ENCODE peak calls at places on chromosome 18, in seven cellular contexts. One of them, this sample, is unnamed.

GRCh38 chr18:10455726-10456453 is 1.5 kb downstream of the APCDD1 start:
- DNase-seq in activated T-helper 9 cell treated with anti-CD3 and anti-CD28 coated beads, Interleukin-2, amount 50 U/mL, for 16 hours: no peak
- DNase-seq in occipital lobe: no peak
- DNase-seq in HEK293T: no peak
- DNase-seq in naive thymus-derived CD8-positive, alpha-beta T cell: no peak
- DNase-seq in lower lobe of right lung: no peak
- DNase-seq in astrocyte of the hippocampus: no peak
- DNase-seq in this sample: peak; percentile 46

GRCh38 chr18:38539373-38539772 is 973.8 kb upstream of the CELF4 start:
- DNase-seq in activated T-helper 9 cell treated with anti-CD3 and anti-CD28 coated beads, Interleukin-2, amount 50 U/mL, for 16 hours: no peak
- DNase-seq in occipital lobe: no peak
- DNase-seq in HEK293T: no peak
- DNase-seq in naive thymus-derived CD8-positive, alpha-beta T cell: no peak
- DNase-seq in lower lobe of right lung: no peak
- DNase-seq in astrocyte of the hippocampus: no peak
- DNase-seq in this sample: peak; percentile 40

GRCh38 chr18:42033137-42033810 is 78.2 kb downstream of the PIK3C3 start:
- DNase-seq in activated T-helper 9 cell treated with anti-CD3 and anti-CD28 coated beads, Interleukin-2, amount 50 U/mL, for 16 hours: no peak
- DNase-seq in occipital lobe: no peak
- DNase-seq in HEK293T: no peak
- DNase-seq in naive thymus-derived CD8-positive, alpha-beta T cell: no peak
- DNase-seq in lower lobe of right lung: no peak
- DNase-seq in astrocyte of the hippocampus: no peak
- DNase-seq in this sample: no peak

GRCh38 chr18:35478520-35479435 is 19.0 kb downstream of the INO80C start:
- DNase-seq in activated T-helper 9 cell treated with anti-CD3 and anti-CD28 coated beads, Interleukin-2, amount 50 U/mL, for 16 hours: no peak
- DNase-seq in occipital lobe: no peak
- DNase-seq in HEK293T: no peak
- DNase-seq in naive thymus-derived CD8-positive, alpha-beta T cell: no peak
- DNase-seq in lower lobe of right lung: no peak
- DNase-seq in astrocyte of the hippocampus: peak; percentile 57
- DNase-seq in this sample: no peak

GRCh38 chr18:31203086-31203793 is 40.6 kb upstream of the DSC1 start:
- DNase-seq in activated T-helper 9 cell treated with anti-CD3 and anti-CD28 coated beads, Interleukin-2, amount 50 U/mL, for 16 hours: no peak
- DNase-seq in occipital lobe: no peak
- DNase-seq in HEK293T: no peak
- DNase-seq in naive thymus-derived CD8-positive, alpha-beta T cell: no peak
- DNase-seq in lower lobe of right lung: peak; percentile 80
- DNase-seq in astrocyte of the hippocampus: no peak
- DNase-seq in this sample: no peak

GRCh38 chr18:72863754-72864153 is 4.0 kb downstream of the NETO1 start:
- DNase-seq in activated T-helper 9 cell treated with anti-CD3 and anti-CD28 coated beads, Interleukin-2, amount 50 U/mL, for 16 hours: no peak
- DNase-seq in occipital lobe: no peak
- DNase-seq in HEK293T: no peak
- DNase-seq in naive thymus-derived CD8-positive, alpha-beta T cell: no peak
- DNase-seq in lower lobe of right lung: no peak
- DNase-seq in astrocyte of the hippocampus: no peak
- DNase-seq in this sample: no peak

GRCh38 chr18:50559750-50560680 is at the start of gene MAPK4:
- DNase-seq in activated T-helper 9 cell treated with anti-CD3 and anti-CD28 coated beads, Interleukin-2, amount 50 U/mL, for 16 hours: no peak
- DNase-seq in occipital lobe: no peak
- DNase-seq in HEK293T: peak; percentile 52
- DNase-seq in naive thymus-derived CD8-positive, alpha-beta T cell: no peak
- DNase-seq in lower lobe of right lung: peak; percentile 58
- DNase-seq in astrocyte of the hippocampus: peak; percentile 78
- DNase-seq in this sample: no peak

GRCh38 chr18:7668392-7668791 is 101.3 kb downstream of the PTPRM start:
- DNase-seq in activated T-helper 9 cell treated with anti-CD3 and anti-CD28 coated beads, Interleukin-2, amount 50 U/mL, for 16 hours: no peak
- DNase-seq in occipital lobe: no peak
- DNase-seq in HEK293T: no peak
- DNase-seq in naive thymus-derived CD8-positive, alpha-beta T cell: no peak
- DNase-seq in lower lobe of right lung: no peak
- DNase-seq in astrocyte of the hippocampus: no peak
- DNase-seq in this sample: peak; percentile 20

GRCh38 chr18:13374468-13375301 is 156.1 kb downstream of the LDLRAD4 start:
- DNase-seq in activated T-helper 9 cell treated with anti-CD3 and anti-CD28 coated beads, Interleukin-2, amount 50 U/mL, for 16 hours: no peak
- DNase-seq in occipital lobe: peak; percentile 74
- DNase-seq in HEK293T: no peak
- DNase-seq in naive thymus-derived CD8-positive, alpha-beta T cell: no peak
- DNase-seq in lower lobe of right lung: no peak
- DNase-seq in astrocyte of the hippocampus: peak; percentile 69
- DNase-seq in this sample: peak; percentile 77

GRCh38 chr18:58558514-58558913 is 70.4 kb downstream of the ALPK2 start:
- DNase-seq in activated T-helper 9 cell treated with anti-CD3 and anti-CD28 coated beads, Interleukin-2, amount 50 U/mL, for 16 hours: no peak
- DNase-seq in occipital lobe: no peak
- DNase-seq in HEK293T: no peak
- DNase-seq in naive thymus-derived CD8-positive, alpha-beta T cell: no peak
- DNase-seq in lower lobe of right lung: no peak
- DNase-seq in astrocyte of the hippocampus: no peak
- DNase-seq in this sample: no peak

GRCh38 chr18:35513181-35513932 is 15.6 kb upstream of the INO80C start:
- DNase-seq in activated T-helper 9 cell treated with anti-CD3 and anti-CD28 coated beads, Interleukin-2, amount 50 U/mL, for 16 hours: no peak
- DNase-seq in occipital lobe: no peak
- DNase-seq in HEK293T: peak; percentile 56
- DNase-seq in naive thymus-derived CD8-positive, alpha-beta T cell: no peak
- DNase-seq in lower lobe of right lung: no peak
- DNase-seq in astrocyte of the hippocampus: peak; percentile 97
- DNase-seq in this sample: peak; percentile 97

GRCh38 chr18:76980663-76981387 is 151.8 kb downstream of the MBP start:
- DNase-seq in activated T-helper 9 cell treated with anti-CD3 and anti-CD28 coated beads, Interleukin-2, amount 50 U/mL, for 16 hours: no peak
- DNase-seq in occipital lobe: no peak
- DNase-seq in HEK293T: no peak
- DNase-seq in naive thymus-derived CD8-positive, alpha-beta T cell: no peak
- DNase-seq in lower lobe of right lung: no peak
- DNase-seq in astrocyte of the hippocampus: no peak
- DNase-seq in this sample: no peak

GRCh38 chr18:32624182-32624723 is 148.6 kb downstream of the KLHL14 start:
- DNase-seq in activated T-helper 9 cell treated with anti-CD3 and anti-CD28 coated beads, Interleukin-2, amount 50 U/mL, for 16 hours: no peak
- DNase-seq in occipital lobe: no peak
- DNase-seq in HEK293T: no peak
- DNase-seq in naive thymus-derived CD8-positive, alpha-beta T cell: no peak
- DNase-seq in lower lobe of right lung: no peak
- DNase-seq in astrocyte of the hippocampus: no peak
- DNase-seq in this sample: no peak

This sample was measured in mesendoderm.